ENCODE peak calls at places on chromosomes 4 and X, in nine cellular contexts. A is mammary epithelial cell; R is left lung; I is right atrium auricular region; Z is CD8-positive, alpha-beta T cell; O is HepG2; T is dorsolateral prefrontal cortex; G is stomach; E is endodermal cell. U is an unnamed sample.

GRCh38 chr4:147813107-147813773 is 81.4 kb downstream of the ARHGAP10 start:
- DNase-seq in A (no peak), Z (no peak), R (no peak), E (no peak), I (no peak), G (no peak), T (no peak), O (no peak), U (no peak)

GRCh38 chr4:56743550-56743949 is 62.5 kb upstream of the HOPX start:
- DNase-seq in O (no peak), T (no peak), G (no peak), I (no peak), A (no peak), Z (no peak), R (no peak), E (no peak), U (no peak)

GRCh38 chr4:184471872-184472539 is 2.3 kb downstream of the IRF2 start:
- DNase-seq in Z (no peak), A (no peak), I (no peak), T (no peak), G (no peak), R (no peak), E (peak; percentile 59), O (no peak), U (no peak)

GRCh38 chrX:73977542-73978169 is 326.3 kb upstream of the ZCCHC13 start:
- DNase-seq in Z (no peak), O (no peak), I (no peak), T (no peak), G (no peak), A (peak; percentile 4), R (no peak), E (peak; percentile 51), U (no peak)

GRCh38 chrX:2823795-2824386 is 4.8 kb upstream of the GYG2 start:
- DNase-seq in E (peak; percentile 56), I (no peak), T (no peak), Z (no peak), A (no peak), O (no peak), R (no peak), G (no peak), U (no peak)

GRCh38 chr4:46404961-46405360 is 15.0 kb upstream of the GABRA2 start:
- DNase-seq in T (no peak), Z (no peak), G (no peak), E (peak; percentile 91), I (no peak), R (no peak), A (peak; percentile 17), O (peak; percentile 10), U (no peak)

GRCh38 chr4:104416725-104417363 is 77.8 kb downstream of the CXXC4 start:
- DNase-seq in A (peak; percentile 3), R (no peak), O (peak; percentile 5), E (peak; percentile 60), Z (no peak), T (no peak), G (no peak), I (no peak), U (no peak)

GRCh38 chr4:168384437-168385141 is 66.0 kb upstream of the DDX60 start:
- DNase-seq in T (no peak), E (no peak), I (no peak), O (no peak), Z (no peak), A (no peak), R (no peak), G (peak; percentile 42), U (no peak)

GRCh38 chrX:53798281-53798680 is 111.8 kb upstream of the HUWE1 start:
- DNase-seq in O (no peak), R (no peak), I (no peak), T (no peak), G (no peak), E (no peak), A (no peak), Z (no peak), U (no peak)

GRCh38 chr4:74376888-74377483 is 12.0 kb downstream of the EREG start:
- DNase-seq in E (no peak), O (peak; percentile 45), I (no peak), A (peak; percentile 46), Z (no peak), R (no peak), T (no peak), G (no peak), U (no peak)

GRCh38 chrX:135331525-135331924 is 22.2 kb downstream of the ETDC start:
- DNase-seq in E (no peak), G (no peak), O (no peak), T (no peak), I (no peak), A (no peak), R (no peak), Z (no peak), U (no peak)

GRCh38 chrX:16643160-16643559 is 6.8 kb upstream of the S100G start:
- DNase-seq in I (no peak), T (no peak), R (no peak), A (peak; percentile 81), E (peak; percentile 24), G (no peak), O (no peak), Z (no peak), U (no peak)

GRCh38 chrX:122586831-122587230 is 597.2 kb upstream of the GRIA3 start:
- DNase-seq in T (no peak), G (no peak), R (no peak), Z (no peak), I (no peak), O (no peak), A (no peak), E (no peak), U (no peak)

DNA sequence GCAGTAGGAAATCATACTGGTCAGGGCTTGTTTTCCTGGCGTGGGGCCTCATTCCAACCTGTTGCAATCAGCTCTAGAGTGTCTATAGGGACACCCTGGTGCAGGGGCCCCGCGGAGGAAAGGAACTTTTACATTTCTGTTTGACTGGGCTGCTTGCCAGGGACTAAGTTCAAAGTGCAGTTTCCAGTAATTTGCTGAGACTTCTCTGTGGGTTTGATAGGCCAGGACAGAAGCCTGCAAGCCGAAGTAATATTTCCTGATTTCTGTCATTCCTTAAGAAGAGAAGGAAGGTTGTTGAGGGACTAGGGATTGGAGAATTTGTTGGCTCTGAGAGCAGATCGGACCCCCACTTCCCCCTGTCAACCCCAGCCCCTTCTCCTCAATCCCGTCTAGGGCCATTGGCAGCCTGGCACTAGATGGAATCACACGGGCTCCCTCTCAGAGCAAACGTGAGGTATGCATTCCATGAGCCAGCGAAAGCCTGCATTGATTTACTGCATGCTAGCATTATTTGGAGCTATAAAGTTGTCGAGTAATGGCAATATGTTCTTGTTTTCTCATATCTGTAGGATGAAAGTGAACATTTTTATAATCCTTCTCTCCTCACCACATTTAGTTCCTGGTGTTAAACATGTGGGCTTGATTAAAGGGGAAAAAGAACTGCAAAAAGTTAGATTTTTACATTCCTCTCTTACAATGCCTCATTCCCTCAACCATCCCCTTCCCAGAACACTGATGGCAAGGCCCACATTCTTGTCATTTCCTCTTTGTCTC is 159.1 kb downstream of the SPRY1 start:
- DNase-seq in R (peak; percentile 86), E (no peak), I (peak; percentile 93), Z (no peak), G (peak; percentile 96), O (peak; percentile 98), T (no peak), A (peak; percentile 81), U (peak; percentile 92)
- H3K27ac ChIP-seq in R (peak overlapping the region; percentile 73), E (peak overlapping the region; percentile 8), I (peak overlapping the region; percentile 71), Z (no peak overlapping the region), G (peak overlapping the region; percentile 91), O (peak overlapping the region; percentile 98), T (peak overlapping the region; percentile 44), A (peak overlapping the region; percentile 32), U (peak overlapping the region; percentile 97)

DNA sequence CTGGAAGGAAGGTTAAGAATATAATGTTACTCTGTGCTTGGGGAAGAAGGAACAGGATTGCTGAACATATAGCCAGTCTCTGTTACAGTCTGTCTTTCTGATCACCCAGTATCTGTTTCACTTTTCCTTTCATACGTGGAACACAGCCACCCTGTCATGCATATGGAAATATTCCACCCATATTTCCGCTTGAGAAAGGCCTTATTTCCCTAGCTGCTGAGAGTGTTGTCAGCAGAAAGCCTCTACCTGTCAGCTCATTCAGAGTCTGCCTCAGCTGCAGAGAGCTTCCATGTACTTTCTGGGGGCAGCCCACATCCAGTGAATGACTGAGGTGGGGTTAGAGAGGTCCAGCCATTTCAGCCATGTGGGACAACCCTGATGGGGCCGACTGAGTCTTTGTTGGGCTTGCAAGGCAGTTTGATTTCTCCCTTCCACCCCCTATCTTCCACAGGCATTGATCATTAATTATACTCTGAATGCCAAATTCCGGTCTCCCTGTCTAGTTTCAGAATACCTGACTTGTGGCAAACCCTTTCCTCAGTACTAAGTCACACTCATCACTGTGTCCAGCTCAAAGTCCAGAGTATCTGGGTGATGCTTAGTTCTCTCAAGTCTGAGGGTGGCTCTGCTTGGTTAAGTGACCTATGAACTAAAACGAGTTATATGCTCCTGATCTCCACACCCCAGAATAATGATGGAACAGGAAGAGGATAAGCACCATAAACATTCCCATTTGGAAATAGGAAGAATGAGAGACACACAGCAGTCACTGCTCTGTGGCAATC is 6.6 kb downstream of the SMIM9 start:
- DNase-seq in E (no peak), Z (no peak), G (no peak), T (no peak), A (no peak), O (no peak), I (no peak), R (no peak), U (no peak)
- H3K4me3 ChIP-seq in E (no peak overlapping the region), Z (no peak overlapping the region), G (no peak overlapping the region), T (no peak overlapping the region), A (no peak overlapping the region), O (no peak overlapping the region), I (no peak overlapping the region), R (no peak overlapping the region), U (no peak overlapping the region)

GRCh38 chr4:54232151-54232688 is 3.1 kb downstream of the PDGFRA start:
- DNase-seq in Z (no peak), R (no peak), A (no peak), O (no peak), T (no peak), E (no peak), I (no peak), G (no peak), U (no peak)
- H3K27me3 ChIP-seq in Z (peaks cover 29% of the 10 kb centered on the region), R (peaks cover 54% of the 10 kb centered on the region), A (peaks cover 24% of the 10 kb centered on the region), O (peaks cover 16% of the 10 kb centered on the region), T (peaks cover 60% of the 10 kb centered on the region), E (peaks cover 62% of the 10 kb centered on the region), I (peaks cover 17% of the 10 kb centered on the region), G (peaks cover 26% of the 10 kb centered on the region), U (no peaks in the 10 kb centered on the region)

GRCh38 chr4:15990570-15991285 is 27.8 kb upstream of the FGFBP2 start:
- DNase-seq in O (no peak), E (no peak), Z (no peak), A (no peak), I (no peak), R (no peak), T (no peak), G (no peak), U (no peak)
- H3K27ac ChIP-seq in O (no peak overlapping the region), E (no peak overlapping the region), Z (no peak overlapping the region), A (no peak overlapping the region), I (no peak overlapping the region), R (no peak overlapping the region), T (no peak overlapping the region), G (no peak overlapping the region), U (no peak overlapping the region)

GRCh38 chr4:174214102-174214878 is 69.2 kb downstream of the FBXO8 start:
- DNase-seq in E (peak; percentile 84), Z (no peak), I (no peak), T (no peak), G (no peak), O (no peak), R (no peak), A (no peak), U (no peak)
- H3K4me3 ChIP-seq in E (peak overlapping the region; percentile 76), Z (peak overlapping the region; percentile 18), I (peak overlapping the region; percentile 42), T (no peak overlapping the region), G (peak overlapping the region; percentile 22), O (no peak overlapping the region), R (no peak overlapping the region), A (no peak overlapping the region), U (peak overlapping the region; percentile 36)